ENCODE peak calls at places on chromosomes 6 and 20, in six cellular contexts. I is GM12878, B is A549, A is K562, P is IMR-90, U is HepG2. N is an unnamed sample.

GRCh38 chr20:33945391-33946079 is 48.2 kb upstream of the RALY start:
- DNase-seq in I (no peak), B (no peak), A (no peak), P (peak; percentile 93), U (peak; percentile 55), N (no peak)

GRCh38 chr6:144468709-144469108 is 183.6 kb downstream of the UTRN start:
- DNase-seq in I (no peak), B (no peak), A (no peak), P (no peak), U (no peak), N (no peak)

GRCh38 chr6:160960839-160961238 is 30.7 kb upstream of the MAP3K4 start:
- DNase-seq in I (no peak), B (no peak), A (no peak), P (no peak), U (no peak), N (no peak)

GRCh38 chr6:80331522-80331921 is 225.1 kb downstream of the BCKDHB start:
- DNase-seq in I (no peak), B (no peak), A (no peak), P (no peak), U (no peak), N (no peak)

GRCh38 chr6:659716-660581 is 3.0 kb upstream of the HUS1B start:
- DNase-seq in I (no peak), B (no peak), A (peak; percentile 73), P (no peak), U (no peak), N (no peak)

GRCh38 chr6:27650620-27651370 is 177.9 kb upstream of the ZNF184 start:
- DNase-seq in I (no peak), B (no peak), A (peak; percentile 82), P (peak; percentile 35), U (peak; percentile 81), N (peak; percentile 70)

GRCh38 chr6:150567360-150567759 is 32.3 kb upstream of the PLEKHG1 start:
- DNase-seq in I (no peak), B (no peak), A (no peak), P (no peak), U (peak; percentile 24), N (no peak)

GRCh38 chr6:624979-625378 is 31.9 kb downstream of the HUS1B start:
- DNase-seq in I (peak; percentile 36), B (no peak), A (peak; percentile 22), P (peak; percentile 51), U (no peak), N (peak; percentile 22)

GRCh38 chr6:134951494-134952263 is 1.8 kb upstream of the ALDH8A1 start:
- DNase-seq in I (no peak), B (no peak), A (no peak), P (no peak), U (peak; percentile 78), N (no peak)

GRCh38 chr20:50196248-50196647 is 5.6 kb downstream of the CEBPB start:
- DNase-seq in I (no peak), B (no peak), A (no peak), P (no peak), U (no peak), N (peak; percentile 3)

GRCh38 chr6:163965426-163966348 is 551.2 kb downstream of the QKI start:
- DNase-seq in I (no peak), B (no peak), A (no peak), P (no peak), U (no peak), N (peak; percentile 68)

GRCh38 chr20:36886859-36887778 is 11.2 kb downstream of the TLDC2 start:
- DNase-seq in I (peak; percentile 56), B (peak; percentile 90), A (peak; percentile 86), P (peak; percentile 74), U (peak; percentile 80), N (peak; percentile 92)

GRCh38 chr6:30730611-30731435 is 10.7 kb downstream of the TUBB start:
- DNase-seq in I (no peak), B (no peak), A (peak; percentile 85), P (peak; percentile 47), U (peak; percentile 67), N (peak; percentile 72)

GRCh38 chr20:23826541-23827018 is at the start of gene CST2:
- DNase-seq in I (no peak), B (no peak), A (no peak), P (no peak), U (no peak), N (no peak)

GRCh38 chr6:164085552-164086325 is 671.2 kb downstream of the QKI start:
- DNase-seq in I (no peak), B (no peak), A (no peak), P (no peak), U (no peak), N (no peak)

GRCh38 chr6:84645000-84645399 is 119.4 kb downstream of the TBX18 start:
- DNase-seq in I (no peak), B (peak; percentile 6), A (no peak), P (peak; percentile 59), U (no peak), N (no peak)

DNA sequence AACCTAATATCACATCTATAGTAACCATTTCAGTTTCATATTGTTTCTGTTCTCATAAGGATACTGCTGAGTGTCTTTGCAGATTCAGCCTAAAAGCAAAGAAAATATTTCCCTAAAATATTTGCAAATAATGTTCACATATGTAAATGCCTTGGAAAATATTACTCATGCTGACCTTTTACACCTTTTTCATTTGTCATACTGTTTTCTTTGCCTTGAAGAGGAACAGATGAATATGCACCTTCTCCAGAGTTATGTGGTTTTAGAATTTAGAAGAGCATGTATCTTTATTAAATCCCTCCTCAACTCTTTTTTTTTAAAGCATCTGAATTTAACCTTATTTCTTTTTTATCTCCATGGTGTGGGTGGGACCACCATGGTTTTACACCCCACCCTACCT is 32.5 kb downstream of the NDUFAF5 start:
- DNase-seq in I (no peak), B (no peak), A (no peak), P (peak; percentile 19), U (no peak), N (no peak)
- TF ChIP-seq BHLHE40 in I (no peak), B (no peak), A (no peak), P (no peak), U (no peak), N (no peak)

GRCh38 chr20:38534756-38535155 is 46.2 kb upstream of the ADIG start:
- DNase-seq in I (no peak), B (no peak), A (no peak), P (no peak), U (no peak), N (no peak)

GRCh38 chr20:38537176-38537575 is 43.8 kb upstream of the ADIG start:
- DNase-seq in I (no peak), B (no peak), A (no peak), P (no peak), U (no peak), N (no peak)

GRCh38 chr20:38538789-38539188 is 42.2 kb upstream of the ADIG start:
- DNase-seq in I (no peak), B (no peak), A (no peak), P (no peak), U (no peak), N (no peak)

DNA sequence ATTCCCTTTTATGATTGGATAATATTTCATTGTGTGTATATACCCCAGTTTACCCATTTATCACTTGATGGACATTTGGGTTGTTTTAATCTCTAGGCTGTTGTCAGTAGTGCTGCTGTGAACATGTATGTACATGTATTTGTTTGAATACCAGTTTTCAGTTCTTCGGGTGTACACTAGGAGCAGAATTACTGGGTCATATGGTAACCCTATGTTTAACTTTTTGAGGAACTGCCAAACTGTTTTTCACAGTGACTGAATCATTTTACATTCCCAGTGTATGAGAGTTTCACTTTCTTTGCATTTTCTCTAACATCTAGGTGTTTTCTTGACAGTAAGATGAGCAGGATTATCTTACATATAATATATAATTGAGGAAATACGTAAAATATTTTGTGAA is 44.7 kb upstream of the ADIG start:
- DNase-seq in I (no peak), B (no peak), A (no peak), P (peak; percentile 74), U (no peak), N (no peak)
- TF ChIP-seq BHLHE40 in I (no peak), B (no peak), A (no peak), P (no peak), U (no peak), N (no peak)

DNA sequence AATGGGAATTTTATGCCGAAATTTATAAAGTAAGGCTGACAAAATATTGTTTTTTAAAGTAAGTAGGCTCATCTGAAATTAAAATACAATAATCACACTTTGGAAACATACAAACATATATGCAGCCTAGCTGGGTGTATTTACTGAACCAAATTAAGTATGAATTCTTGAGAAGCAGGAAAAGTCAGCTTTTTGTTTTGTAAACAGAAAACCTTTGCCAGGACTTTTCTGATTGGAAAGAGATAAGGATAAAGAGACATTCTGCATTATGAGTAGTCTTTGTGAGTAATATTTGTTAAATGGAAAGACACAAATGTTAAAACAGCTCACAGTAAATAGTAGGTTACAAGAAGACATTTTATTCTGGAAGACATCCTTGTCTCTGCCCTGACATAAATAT is 1380.8 kb downstream of the GRIK2 start:
- DNase-seq in I (no peak), B (no peak), A (no peak), P (no peak), U (no peak), N (no peak)
- TF ChIP-seq BHLHE40 in I (no peak), B (no peak), A (no peak), P (no peak), U (no peak), N (no peak)

GRCh38 chr6:44593539-44593944 is 206.0 kb downstream of the CDC5L start:
- DNase-seq in I (peak; percentile 7), B (peak; percentile 28), A (peak; percentile 49), P (peak; percentile 58), U (peak; percentile 68), N (peak; percentile 68)
- TF ChIP-seq BHLHE40 in I (no peak), B (no peak), A (no peak), P (no peak), U (no peak), N (no peak)